ENCODE peak calls at places on chromosomes 16 and 17, in five cellular contexts. One of them, this sample, is unnamed.

GRCh38 chr16:54545890-54546476 is 259.4 kb upstream of the IRX3 start:
- DNase-seq in EL: no peak
- DNase-seq in head of caudate nucleus: no peak
- DNase-seq in PC-3: no peak
- DNase-seq in naive thymus-derived CD8-positive, alpha-beta T cell: no peak
- DNase-seq in this sample: no peak

GRCh38 chr17:80703109-80703508 is 158.5 kb downstream of the RPTOR start:
- DNase-seq in head of caudate nucleus: no peak
- DNase-seq in PC-3: no peak
- DNase-seq in naive thymus-derived CD8-positive, alpha-beta T cell: peak
- DNase-seq in EL: no peak
- DNase-seq in this sample: peak

GRCh38 chr16:78385406-78385805 is 286.0 kb downstream of the WWOX start:
- DNase-seq in naive thymus-derived CD8-positive, alpha-beta T cell: no peak
- DNase-seq in PC-3: no peak
- DNase-seq in EL: no peak
- DNase-seq in head of caudate nucleus: no peak
- DNase-seq in this sample: no peak

GRCh38 chr16:79563919-79564318 is 36.6 kb downstream of the MAF start:
- DNase-seq in PC-3: no peak
- DNase-seq in naive thymus-derived CD8-positive, alpha-beta T cell: no peak
- DNase-seq in EL: no peak
- DNase-seq in head of caudate nucleus: no peak
- DNase-seq in this sample: no peak

GRCh38 chr16:56559109-56559508 is 5.8 kb upstream of the MT4 start:
- DNase-seq in naive thymus-derived CD8-positive, alpha-beta T cell: no peak
- DNase-seq in head of caudate nucleus: no peak
- DNase-seq in PC-3: no peak
- DNase-seq in EL: no peak
- DNase-seq in this sample: no peak

GRCh38 chr17:36934759-36935630 is 2.3 kb upstream of the LHX1 start:
- DNase-seq in EL: no peak
- DNase-seq in naive thymus-derived CD8-positive, alpha-beta T cell: no peak
- DNase-seq in PC-3: no peak
- DNase-seq in head of caudate nucleus: no peak
- DNase-seq in this sample: no peak

GRCh38 chr17:17884281-17885028 is 47.7 kb upstream of the SREBF1 start:
- DNase-seq in head of caudate nucleus: no peak
- DNase-seq in PC-3: no peak
- DNase-seq in naive thymus-derived CD8-positive, alpha-beta T cell: no peak
- DNase-seq in EL: no peak
- DNase-seq in this sample: no peak

GRCh38 chr17:83137523-83137922 is 58.1 kb downstream of the METRNL start:
- DNase-seq in PC-3: no peak
- DNase-seq in naive thymus-derived CD8-positive, alpha-beta T cell: no peak
- DNase-seq in head of caudate nucleus: peak
- DNase-seq in EL: no peak
- DNase-seq in this sample: no peak

GRCh38 chr16:54926166-54926838 is 4.4 kb upstream of the IRX5 start:
- DNase-seq in EL: peak
- DNase-seq in naive thymus-derived CD8-positive, alpha-beta T cell: no peak
- DNase-seq in PC-3: no peak
- DNase-seq in head of caudate nucleus: no peak
- DNase-seq in this sample: no peak

GRCh38 chr17:37490638-37491614 is 1.2 kb downstream of the DUSP14 start:
- DNase-seq in naive thymus-derived CD8-positive, alpha-beta T cell: no peak
- DNase-seq in head of caudate nucleus: peak
- DNase-seq in PC-3: peak
- DNase-seq in EL: peak
- DNase-seq in this sample: no peak

GRCh38 chr17:55484575-55484974 is 26.7 kb downstream of the SMIM36 start:
- DNase-seq in naive thymus-derived CD8-positive, alpha-beta T cell: no peak
- DNase-seq in EL: no peak
- DNase-seq in head of caudate nucleus: no peak
- DNase-seq in PC-3: peak
- DNase-seq in this sample: no peak

GRCh38 chr17:31064707-31065106 is 30.1 kb upstream of the NF1 start:
- DNase-seq in head of caudate nucleus: no peak
- DNase-seq in naive thymus-derived CD8-positive, alpha-beta T cell: no peak
- DNase-seq in PC-3: no peak
- DNase-seq in EL: no peak
- DNase-seq in this sample: no peak

GRCh38 chr17:47280072-47280811 is 26.6 kb downstream of the ITGB3 start:
- DNase-seq in naive thymus-derived CD8-positive, alpha-beta T cell: no peak
- DNase-seq in EL: peak
- DNase-seq in PC-3: no peak
- DNase-seq in head of caudate nucleus: no peak
- DNase-seq in this sample: no peak

GRCh38 chr16:85350973-85351372 is 238.7 kb upstream of the CIBAR2 start:
- DNase-seq in PC-3: peak
- DNase-seq in EL: peak
- DNase-seq in naive thymus-derived CD8-positive, alpha-beta T cell: no peak
- DNase-seq in head of caudate nucleus: peak
- DNase-seq in this sample: no peak

GRCh38 chr17:70157151-70157550 is 12.2 kb upstream of the KCNJ2 start:
- DNase-seq in naive thymus-derived CD8-positive, alpha-beta T cell: no peak
- DNase-seq in PC-3: no peak
- DNase-seq in head of caudate nucleus: peak
- DNase-seq in EL: no peak
- DNase-seq in this sample: no peak

GRCh38 chr17:63435681-63436522 is 10.2 kb downstream of the CYB561 start:
- DNase-seq in EL: no peak
- DNase-seq in naive thymus-derived CD8-positive, alpha-beta T cell: no peak
- DNase-seq in PC-3: peak
- DNase-seq in head of caudate nucleus: peak
- DNase-seq in this sample: no peak

GRCh38 chr17:8873801-8874715 is 6.6 kb upstream of the PIK3R6 start:
- DNase-seq in EL: no peak
- DNase-seq in PC-3: no peak
- DNase-seq in naive thymus-derived CD8-positive, alpha-beta T cell: no peak
- DNase-seq in head of caudate nucleus: no peak
- DNase-seq in this sample: no peak

GRCh38 chr16:72554935-72555334 is 383.0 kb upstream of the PMFBP1 start:
- DNase-seq in PC-3: peak
- DNase-seq in EL: peak
- DNase-seq in naive thymus-derived CD8-positive, alpha-beta T cell: no peak
- DNase-seq in head of caudate nucleus: no peak
- DNase-seq in this sample: no peak

GRCh38 chr16:15597822-15598647 is 44.9 kb downstream of the MARF1 start:
- DNase-seq in naive thymus-derived CD8-positive, alpha-beta T cell: no peak
- DNase-seq in EL: no peak
- DNase-seq in head of caudate nucleus: no peak
- DNase-seq in PC-3: no peak
- DNase-seq in this sample: no peak

GRCh38 chr16:48408688-48409087 is 23.5 kb upstream of the SIAH1 start:
- DNase-seq in EL: peak
- DNase-seq in head of caudate nucleus: no peak
- DNase-seq in PC-3: peak
- DNase-seq in naive thymus-derived CD8-positive, alpha-beta T cell: no peak
- DNase-seq in this sample: no peak

GRCh38 chr16:17776888-17777287 is 306.1 kb upstream of the XYLT1 start:
- DNase-seq in EL: no peak
- DNase-seq in PC-3: no peak
- DNase-seq in head of caudate nucleus: peak
- DNase-seq in naive thymus-derived CD8-positive, alpha-beta T cell: no peak
- DNase-seq in this sample: no peak

GRCh38 chr17:40528692-40529417 is 27.4 kb upstream of the TNS4 start:
- DNase-seq in head of caudate nucleus: peak
- DNase-seq in EL: no peak
- DNase-seq in naive thymus-derived CD8-positive, alpha-beta T cell: no peak
- DNase-seq in PC-3: no peak
- DNase-seq in this sample: no peak

GRCh38 chr17:52824542-52824941 is 666.0 kb upstream of the CA10 start:
- DNase-seq in head of caudate nucleus: no peak
- DNase-seq in PC-3: no peak
- DNase-seq in naive thymus-derived CD8-positive, alpha-beta T cell: no peak
- DNase-seq in EL: no peak
- DNase-seq in this sample: no peak

GRCh38 chr17:37392024-37392590 is 14.5 kb downstream of the ACACA start:
- DNase-seq in EL: peak
- DNase-seq in PC-3: peak
- DNase-seq in head of caudate nucleus: no peak
- DNase-seq in naive thymus-derived CD8-positive, alpha-beta T cell: no peak
- DNase-seq in this sample: no peak

GRCh38 chr16:56450275-56450889 is 750 bp downstream of the NUDT21 start:
- DNase-seq in EL: peak
- DNase-seq in naive thymus-derived CD8-positive, alpha-beta T cell: no peak
- DNase-seq in PC-3: no peak
- DNase-seq in head of caudate nucleus: no peak
- DNase-seq in this sample: no peak

GRCh38 chr17:19648475-19649406 is at the start of gene ALDH3A2:
- DNase-seq in EL: peak
- DNase-seq in head of caudate nucleus: peak
- DNase-seq in naive thymus-derived CD8-positive, alpha-beta T cell: peak
- DNase-seq in PC-3: peak
- DNase-seq in this sample: peak

GRCh38 chr17:1965556-1966273 is 59.4 kb downstream of the RTN4RL1 start:
- DNase-seq in head of caudate nucleus: no peak
- DNase-seq in PC-3: no peak
- DNase-seq in EL: peak
- DNase-seq in naive thymus-derived CD8-positive, alpha-beta T cell: no peak
- DNase-seq in this sample: no peak

GRCh38 chr17:57879437-57880085 is 29.7 kb upstream of the MRPS23 start:
- DNase-seq in naive thymus-derived CD8-positive, alpha-beta T cell: no peak
- DNase-seq in PC-3: peak
- DNase-seq in head of caudate nucleus: no peak
- DNase-seq in EL: no peak
- DNase-seq in this sample: no peak

GRCh38 chr16:68737046-68737729 is at the start of gene CDH1:
- DNase-seq in EL: no peak
- DNase-seq in naive thymus-derived CD8-positive, alpha-beta T cell: peak
- DNase-seq in head of caudate nucleus: no peak
- DNase-seq in PC-3: peak
- DNase-seq in this sample: no peak

GRCh38 chr17:32330142-32330541 is 11.8 kb downstream of the C17orf75 start:
- DNase-seq in EL: no peak
- DNase-seq in naive thymus-derived CD8-positive, alpha-beta T cell: no peak
- DNase-seq in PC-3: no peak
- DNase-seq in head of caudate nucleus: no peak
- DNase-seq in this sample: no peak

This sample was measured in Jurkat, Clone E6-1.